ENCODE peak calls at places on chromosomes 16 and 17, in ten cellular contexts. One of them, this sample, is unnamed.

GRCh38 chr16:1181715-1182671 is 29.1 kb downstream of the CACNA1H start:
- DNase-seq in SHP77 treated with DMSO at 0.1 percent for 48 hours: no peak
- DNase-seq in stimulated activated naive CD4-positive, alpha-beta T cell treated with Interleukin-2 at 50 U/mL for 16 hours: no peak
- DNase-seq in mammary epithelial cell: peak; percentile 23
- DNase-seq in T-helper 2 cell: no peak
- DNase-seq in T-helper 1 cell: no peak
- DNase-seq in activated naive CD4-positive, alpha-beta T cell treated with anti-CD3 and anti-CD28 coated beads, Interleukin-2, amount 50 U/mL, for 16 hours: no peak
- DNase-seq in posterior cingulate gyrus: peak; percentile 43
- DNase-seq in stimulated activated naive B cell treated with anti-CD40 and anti-IgM and Interleukin-4, amounts not matched to agents 10 μg/mL and 1 μg/mL and 100 μg/mL, for 72 hours: no peak
- DNase-seq in cardiac fibroblast: peak; percentile 92
- DNase-seq in this sample: no peak

GRCh38 chr16:22673463-22673862 is 140.5 kb upstream of the HS3ST2 start:
- DNase-seq in SHP77 treated with DMSO at 0.1 percent for 48 hours: no peak
- DNase-seq in stimulated activated naive CD4-positive, alpha-beta T cell treated with Interleukin-2 at 50 U/mL for 16 hours: no peak
- DNase-seq in mammary epithelial cell: no peak
- DNase-seq in T-helper 2 cell: no peak
- DNase-seq in T-helper 1 cell: no peak
- DNase-seq in activated naive CD4-positive, alpha-beta T cell treated with anti-CD3 and anti-CD28 coated beads, Interleukin-2, amount 50 U/mL, for 16 hours: no peak
- DNase-seq in posterior cingulate gyrus: no peak
- DNase-seq in stimulated activated naive B cell treated with anti-CD40 and anti-IgM and Interleukin-4, amounts not matched to agents 10 μg/mL and 1 μg/mL and 100 μg/mL, for 72 hours: no peak
- DNase-seq in cardiac fibroblast: no peak
- DNase-seq in this sample: no peak

GRCh38 chr16:56964243-56965148 is 2.7 kb downstream of the CETP start:
- DNase-seq in SHP77 treated with DMSO at 0.1 percent for 48 hours: peak; percentile 63
- DNase-seq in stimulated activated naive CD4-positive, alpha-beta T cell treated with Interleukin-2 at 50 U/mL for 16 hours: peak; percentile 94
- DNase-seq in mammary epithelial cell: peak; percentile 60
- DNase-seq in T-helper 2 cell: peak; percentile 89
- DNase-seq in T-helper 1 cell: peak; percentile 87
- DNase-seq in activated naive CD4-positive, alpha-beta T cell treated with anti-CD3 and anti-CD28 coated beads, Interleukin-2, amount 50 U/mL, for 16 hours: peak; percentile 97
- DNase-seq in posterior cingulate gyrus: peak; percentile 56
- DNase-seq in stimulated activated naive B cell treated with anti-CD40 and anti-IgM and Interleukin-4, amounts not matched to agents 10 μg/mL and 1 μg/mL and 100 μg/mL, for 72 hours: peak; percentile 85
- DNase-seq in cardiac fibroblast: peak; percentile 96
- DNase-seq in this sample: peak; percentile 98

GRCh38 chr17:71302721-71303549 is 817.9 kb upstream of the SOX9 start:
- DNase-seq in SHP77 treated with DMSO at 0.1 percent for 48 hours: no peak
- DNase-seq in stimulated activated naive CD4-positive, alpha-beta T cell treated with Interleukin-2 at 50 U/mL for 16 hours: no peak
- DNase-seq in mammary epithelial cell: peak; percentile 93
- DNase-seq in T-helper 2 cell: no peak
- DNase-seq in T-helper 1 cell: no peak
- DNase-seq in activated naive CD4-positive, alpha-beta T cell treated with anti-CD3 and anti-CD28 coated beads, Interleukin-2, amount 50 U/mL, for 16 hours: no peak
- DNase-seq in posterior cingulate gyrus: no peak
- DNase-seq in stimulated activated naive B cell treated with anti-CD40 and anti-IgM and Interleukin-4, amounts not matched to agents 10 μg/mL and 1 μg/mL and 100 μg/mL, for 72 hours: no peak
- DNase-seq in cardiac fibroblast: no peak
- DNase-seq in this sample: no peak

GRCh38 chr16:27867122-27868110 is 196.1 kb downstream of the GSG1L start:
- DNase-seq in SHP77 treated with DMSO at 0.1 percent for 48 hours: peak; percentile 45
- DNase-seq in stimulated activated naive CD4-positive, alpha-beta T cell treated with Interleukin-2 at 50 U/mL for 16 hours: peak; percentile 16
- DNase-seq in mammary epithelial cell: peak; percentile 68
- DNase-seq in T-helper 2 cell: peak; percentile 72
- DNase-seq in T-helper 1 cell: peak; percentile 25
- DNase-seq in activated naive CD4-positive, alpha-beta T cell treated with anti-CD3 and anti-CD28 coated beads, Interleukin-2, amount 50 U/mL, for 16 hours: peak; percentile 33
- DNase-seq in posterior cingulate gyrus: peak; percentile 52
- DNase-seq in stimulated activated naive B cell treated with anti-CD40 and anti-IgM and Interleukin-4, amounts not matched to agents 10 μg/mL and 1 μg/mL and 100 μg/mL, for 72 hours: peak; percentile 20
- DNase-seq in cardiac fibroblast: peak; percentile 83
- DNase-seq in this sample: peak; percentile 3

GRCh38 chr16:342455-343213 is 9.9 kb downstream of the AXIN1 start:
- DNase-seq in SHP77 treated with DMSO at 0.1 percent for 48 hours: no peak
- DNase-seq in stimulated activated naive CD4-positive, alpha-beta T cell treated with Interleukin-2 at 50 U/mL for 16 hours: no peak
- DNase-seq in mammary epithelial cell: no peak
- DNase-seq in T-helper 2 cell: no peak
- DNase-seq in T-helper 1 cell: no peak
- DNase-seq in activated naive CD4-positive, alpha-beta T cell treated with anti-CD3 and anti-CD28 coated beads, Interleukin-2, amount 50 U/mL, for 16 hours: no peak
- DNase-seq in posterior cingulate gyrus: no peak
- DNase-seq in stimulated activated naive B cell treated with anti-CD40 and anti-IgM and Interleukin-4, amounts not matched to agents 10 μg/mL and 1 μg/mL and 100 μg/mL, for 72 hours: no peak
- DNase-seq in cardiac fibroblast: no peak
- DNase-seq in this sample: no peak

GRCh38 chr16:640614-641013 is 1.0 kb upstream of the MCRIP2 start:
- DNase-seq in SHP77 treated with DMSO at 0.1 percent for 48 hours: no peak
- DNase-seq in stimulated activated naive CD4-positive, alpha-beta T cell treated with Interleukin-2 at 50 U/mL for 16 hours: no peak
- DNase-seq in mammary epithelial cell: no peak
- DNase-seq in T-helper 2 cell: no peak
- DNase-seq in T-helper 1 cell: no peak
- DNase-seq in activated naive CD4-positive, alpha-beta T cell treated with anti-CD3 and anti-CD28 coated beads, Interleukin-2, amount 50 U/mL, for 16 hours: no peak
- DNase-seq in posterior cingulate gyrus: no peak
- DNase-seq in stimulated activated naive B cell treated with anti-CD40 and anti-IgM and Interleukin-4, amounts not matched to agents 10 μg/mL and 1 μg/mL and 100 μg/mL, for 72 hours: no peak
- DNase-seq in cardiac fibroblast: no peak
- DNase-seq in this sample: no peak

GRCh38 chr16:87778476-87778829 is 12.7 kb upstream of the KLHDC4 start:
- DNase-seq in SHP77 treated with DMSO at 0.1 percent for 48 hours: no peak
- DNase-seq in stimulated activated naive CD4-positive, alpha-beta T cell treated with Interleukin-2 at 50 U/mL for 16 hours: no peak
- DNase-seq in mammary epithelial cell: no peak
- DNase-seq in T-helper 2 cell: no peak
- DNase-seq in T-helper 1 cell: no peak
- DNase-seq in activated naive CD4-positive, alpha-beta T cell treated with anti-CD3 and anti-CD28 coated beads, Interleukin-2, amount 50 U/mL, for 16 hours: peak; percentile 23
- DNase-seq in posterior cingulate gyrus: no peak
- DNase-seq in stimulated activated naive B cell treated with anti-CD40 and anti-IgM and Interleukin-4, amounts not matched to agents 10 μg/mL and 1 μg/mL and 100 μg/mL, for 72 hours: no peak
- DNase-seq in cardiac fibroblast: no peak
- DNase-seq in this sample: no peak

GRCh38 chr16:13645525-13645924 is 274.4 kb upstream of the ERCC4 start:
- DNase-seq in SHP77 treated with DMSO at 0.1 percent for 48 hours: no peak
- DNase-seq in stimulated activated naive CD4-positive, alpha-beta T cell treated with Interleukin-2 at 50 U/mL for 16 hours: no peak
- DNase-seq in mammary epithelial cell: no peak
- DNase-seq in T-helper 2 cell: no peak
- DNase-seq in T-helper 1 cell: no peak
- DNase-seq in activated naive CD4-positive, alpha-beta T cell treated with anti-CD3 and anti-CD28 coated beads, Interleukin-2, amount 50 U/mL, for 16 hours: no peak
- DNase-seq in posterior cingulate gyrus: no peak
- DNase-seq in stimulated activated naive B cell treated with anti-CD40 and anti-IgM and Interleukin-4, amounts not matched to agents 10 μg/mL and 1 μg/mL and 100 μg/mL, for 72 hours: no peak
- DNase-seq in cardiac fibroblast: no peak
- DNase-seq in this sample: no peak

GRCh38 chr16:79497951-79498350 is 102.6 kb downstream of the MAF start:
- DNase-seq in SHP77 treated with DMSO at 0.1 percent for 48 hours: no peak
- DNase-seq in stimulated activated naive CD4-positive, alpha-beta T cell treated with Interleukin-2 at 50 U/mL for 16 hours: no peak
- DNase-seq in mammary epithelial cell: no peak
- DNase-seq in T-helper 2 cell: peak; percentile 80
- DNase-seq in T-helper 1 cell: no peak
- DNase-seq in activated naive CD4-positive, alpha-beta T cell treated with anti-CD3 and anti-CD28 coated beads, Interleukin-2, amount 50 U/mL, for 16 hours: no peak
- DNase-seq in posterior cingulate gyrus: no peak
- DNase-seq in stimulated activated naive B cell treated with anti-CD40 and anti-IgM and Interleukin-4, amounts not matched to agents 10 μg/mL and 1 μg/mL and 100 μg/mL, for 72 hours: no peak
- DNase-seq in cardiac fibroblast: no peak
- DNase-seq in this sample: no peak

GRCh38 chr16:12141073-12141472 is 164.5 kb downstream of the SNX29 start:
- DNase-seq in SHP77 treated with DMSO at 0.1 percent for 48 hours: no peak
- DNase-seq in stimulated activated naive CD4-positive, alpha-beta T cell treated with Interleukin-2 at 50 U/mL for 16 hours: no peak
- DNase-seq in mammary epithelial cell: no peak
- DNase-seq in T-helper 2 cell: no peak
- DNase-seq in T-helper 1 cell: no peak
- DNase-seq in activated naive CD4-positive, alpha-beta T cell treated with anti-CD3 and anti-CD28 coated beads, Interleukin-2, amount 50 U/mL, for 16 hours: no peak
- DNase-seq in posterior cingulate gyrus: no peak
- DNase-seq in stimulated activated naive B cell treated with anti-CD40 and anti-IgM and Interleukin-4, amounts not matched to agents 10 μg/mL and 1 μg/mL and 100 μg/mL, for 72 hours: no peak
- DNase-seq in cardiac fibroblast: no peak
- DNase-seq in this sample: no peak

GRCh38 chr17:33267279-33267790 is 25.8 kb downstream of the ASIC2 start:
- DNase-seq in SHP77 treated with DMSO at 0.1 percent for 48 hours: no peak
- DNase-seq in stimulated activated naive CD4-positive, alpha-beta T cell treated with Interleukin-2 at 50 U/mL for 16 hours: no peak
- DNase-seq in mammary epithelial cell: peak; percentile 94
- DNase-seq in T-helper 2 cell: no peak
- DNase-seq in T-helper 1 cell: no peak
- DNase-seq in activated naive CD4-positive, alpha-beta T cell treated with anti-CD3 and anti-CD28 coated beads, Interleukin-2, amount 50 U/mL, for 16 hours: no peak
- DNase-seq in posterior cingulate gyrus: no peak
- DNase-seq in stimulated activated naive B cell treated with anti-CD40 and anti-IgM and Interleukin-4, amounts not matched to agents 10 μg/mL and 1 μg/mL and 100 μg/mL, for 72 hours: no peak
- DNase-seq in cardiac fibroblast: peak; percentile 91
- DNase-seq in this sample: no peak

GRCh38 chr17:19362293-19363113 is at the start of gene B9D1:
- DNase-seq in SHP77 treated with DMSO at 0.1 percent for 48 hours: peak; percentile 95
- DNase-seq in stimulated activated naive CD4-positive, alpha-beta T cell treated with Interleukin-2 at 50 U/mL for 16 hours: peak; percentile 85
- DNase-seq in mammary epithelial cell: peak; percentile 88
- DNase-seq in T-helper 2 cell: peak; percentile 88
- DNase-seq in T-helper 1 cell: peak; percentile 92
- DNase-seq in activated naive CD4-positive, alpha-beta T cell treated with anti-CD3 and anti-CD28 coated beads, Interleukin-2, amount 50 U/mL, for 16 hours: peak; percentile 89
- DNase-seq in posterior cingulate gyrus: peak; percentile 91
- DNase-seq in stimulated activated naive B cell treated with anti-CD40 and anti-IgM and Interleukin-4, amounts not matched to agents 10 μg/mL and 1 μg/mL and 100 μg/mL, for 72 hours: peak; percentile 86
- DNase-seq in cardiac fibroblast: peak; percentile 93
- DNase-seq in this sample: peak; percentile 93

GRCh38 chr16:85851034-85851780 is 47.8 kb upstream of the IRF8 start:
- DNase-seq in SHP77 treated with DMSO at 0.1 percent for 48 hours: no peak
- DNase-seq in stimulated activated naive CD4-positive, alpha-beta T cell treated with Interleukin-2 at 50 U/mL for 16 hours: no peak
- DNase-seq in mammary epithelial cell: no peak
- DNase-seq in T-helper 2 cell: no peak
- DNase-seq in T-helper 1 cell: no peak
- DNase-seq in activated naive CD4-positive, alpha-beta T cell treated with anti-CD3 and anti-CD28 coated beads, Interleukin-2, amount 50 U/mL, for 16 hours: no peak
- DNase-seq in posterior cingulate gyrus: no peak
- DNase-seq in stimulated activated naive B cell treated with anti-CD40 and anti-IgM and Interleukin-4, amounts not matched to agents 10 μg/mL and 1 μg/mL and 100 μg/mL, for 72 hours: no peak
- DNase-seq in cardiac fibroblast: no peak
- DNase-seq in this sample: no peak

GRCh38 chr16:391885-392335 is 5.1 kb upstream of the NME4 start:
- DNase-seq in SHP77 treated with DMSO at 0.1 percent for 48 hours: peak; percentile 42
- DNase-seq in stimulated activated naive CD4-positive, alpha-beta T cell treated with Interleukin-2 at 50 U/mL for 16 hours: peak; percentile 82
- DNase-seq in mammary epithelial cell: peak; percentile 83
- DNase-seq in T-helper 2 cell: peak; percentile 77
- DNase-seq in T-helper 1 cell: peak; percentile 47
- DNase-seq in activated naive CD4-positive, alpha-beta T cell treated with anti-CD3 and anti-CD28 coated beads, Interleukin-2, amount 50 U/mL, for 16 hours: peak; percentile 75
- DNase-seq in posterior cingulate gyrus: peak; percentile 62
- DNase-seq in stimulated activated naive B cell treated with anti-CD40 and anti-IgM and Interleukin-4, amounts not matched to agents 10 μg/mL and 1 μg/mL and 100 μg/mL, for 72 hours: peak; percentile 68
- DNase-seq in cardiac fibroblast: peak; percentile 89
- DNase-seq in this sample: peak; percentile 61

GRCh38 chr17:61002316-61002736 is 324.7 kb downstream of the BCAS3 start:
- DNase-seq in SHP77 treated with DMSO at 0.1 percent for 48 hours: no peak
- DNase-seq in stimulated activated naive CD4-positive, alpha-beta T cell treated with Interleukin-2 at 50 U/mL for 16 hours: no peak
- DNase-seq in mammary epithelial cell: peak; percentile 12
- DNase-seq in T-helper 2 cell: peak; percentile 58
- DNase-seq in T-helper 1 cell: no peak
- DNase-seq in activated naive CD4-positive, alpha-beta T cell treated with anti-CD3 and anti-CD28 coated beads, Interleukin-2, amount 50 U/mL, for 16 hours: no peak
- DNase-seq in posterior cingulate gyrus: no peak
- DNase-seq in stimulated activated naive B cell treated with anti-CD40 and anti-IgM and Interleukin-4, amounts not matched to agents 10 μg/mL and 1 μg/mL and 100 μg/mL, for 72 hours: no peak
- DNase-seq in cardiac fibroblast: peak; percentile 86
- DNase-seq in this sample: no peak

GRCh38 chr16:72179592-72179991 is 7.6 kb upstream of the PMFBP1 start:
- DNase-seq in SHP77 treated with DMSO at 0.1 percent for 48 hours: no peak
- DNase-seq in stimulated activated naive CD4-positive, alpha-beta T cell treated with Interleukin-2 at 50 U/mL for 16 hours: no peak
- DNase-seq in mammary epithelial cell: no peak
- DNase-seq in T-helper 2 cell: no peak
- DNase-seq in T-helper 1 cell: no peak
- DNase-seq in activated naive CD4-positive, alpha-beta T cell treated with anti-CD3 and anti-CD28 coated beads, Interleukin-2, amount 50 U/mL, for 16 hours: no peak
- DNase-seq in posterior cingulate gyrus: no peak
- DNase-seq in stimulated activated naive B cell treated with anti-CD40 and anti-IgM and Interleukin-4, amounts not matched to agents 10 μg/mL and 1 μg/mL and 100 μg/mL, for 72 hours: no peak
- DNase-seq in cardiac fibroblast: no peak
- DNase-seq in this sample: no peak

GRCh38 chr17:42459256-42459982 is 741 bp downstream of the ATP6V0A1 start:
- DNase-seq in SHP77 treated with DMSO at 0.1 percent for 48 hours: peak; percentile 7
- DNase-seq in stimulated activated naive CD4-positive, alpha-beta T cell treated with Interleukin-2 at 50 U/mL for 16 hours: no peak
- DNase-seq in mammary epithelial cell: peak; percentile 63
- DNase-seq in T-helper 2 cell: peak; percentile 14
- DNase-seq in T-helper 1 cell: no peak
- DNase-seq in activated naive CD4-positive, alpha-beta T cell treated with anti-CD3 and anti-CD28 coated beads, Interleukin-2, amount 50 U/mL, for 16 hours: peak; percentile 33
- DNase-seq in posterior cingulate gyrus: peak; percentile 83
- DNase-seq in stimulated activated naive B cell treated with anti-CD40 and anti-IgM and Interleukin-4, amounts not matched to agents 10 μg/mL and 1 μg/mL and 100 μg/mL, for 72 hours: no peak
- DNase-seq in cardiac fibroblast: peak; percentile 77
- DNase-seq in this sample: no peak

GRCh38 chr17:62950067-62950466 is 16.0 kb upstream of the TANC2 start:
- DNase-seq in SHP77 treated with DMSO at 0.1 percent for 48 hours: no peak
- DNase-seq in stimulated activated naive CD4-positive, alpha-beta T cell treated with Interleukin-2 at 50 U/mL for 16 hours: no peak
- DNase-seq in mammary epithelial cell: peak; percentile 52
- DNase-seq in T-helper 2 cell: no peak
- DNase-seq in T-helper 1 cell: no peak
- DNase-seq in activated naive CD4-positive, alpha-beta T cell treated with anti-CD3 and anti-CD28 coated beads, Interleukin-2, amount 50 U/mL, for 16 hours: no peak
- DNase-seq in posterior cingulate gyrus: no peak
- DNase-seq in stimulated activated naive B cell treated with anti-CD40 and anti-IgM and Interleukin-4, amounts not matched to agents 10 μg/mL and 1 μg/mL and 100 μg/mL, for 72 hours: no peak
- DNase-seq in cardiac fibroblast: peak; percentile 87
- DNase-seq in this sample: no peak

GRCh38 chr17:61221597-61222471 is 177.8 kb upstream of the TBX2 start:
- DNase-seq in SHP77 treated with DMSO at 0.1 percent for 48 hours: no peak
- DNase-seq in stimulated activated naive CD4-positive, alpha-beta T cell treated with Interleukin-2 at 50 U/mL for 16 hours: no peak
- DNase-seq in mammary epithelial cell: no peak
- DNase-seq in T-helper 2 cell: peak; percentile 88
- DNase-seq in T-helper 1 cell: no peak
- DNase-seq in activated naive CD4-positive, alpha-beta T cell treated with anti-CD3 and anti-CD28 coated beads, Interleukin-2, amount 50 U/mL, for 16 hours: no peak
- DNase-seq in posterior cingulate gyrus: no peak
- DNase-seq in stimulated activated naive B cell treated with anti-CD40 and anti-IgM and Interleukin-4, amounts not matched to agents 10 μg/mL and 1 μg/mL and 100 μg/mL, for 72 hours: peak; percentile 18
- DNase-seq in cardiac fibroblast: no peak
- DNase-seq in this sample: no peak

GRCh38 chr17:31787857-31788570 is 71.0 kb downstream of the COPRS start:
- DNase-seq in SHP77 treated with DMSO at 0.1 percent for 48 hours: no peak
- DNase-seq in stimulated activated naive CD4-positive, alpha-beta T cell treated with Interleukin-2 at 50 U/mL for 16 hours: no peak
- DNase-seq in mammary epithelial cell: peak; percentile 98
- DNase-seq in T-helper 2 cell: no peak
- DNase-seq in T-helper 1 cell: no peak
- DNase-seq in activated naive CD4-positive, alpha-beta T cell treated with anti-CD3 and anti-CD28 coated beads, Interleukin-2, amount 50 U/mL, for 16 hours: no peak
- DNase-seq in posterior cingulate gyrus: peak; percentile 67
- DNase-seq in stimulated activated naive B cell treated with anti-CD40 and anti-IgM and Interleukin-4, amounts not matched to agents 10 μg/mL and 1 μg/mL and 100 μg/mL, for 72 hours: no peak
- DNase-seq in cardiac fibroblast: peak; percentile 84
- DNase-seq in this sample: no peak

This sample was measured in effector CD4-positive, alpha-beta T cell.